ENCODE peak calls at places on chromosomes 11 and 22, in ten cellular contexts. N, M, T, Q, V, R, U, P, G and E are unnamed samples.

GRCh38 chr11:115458877-115459276 is 45.3 kb downstream of the CADM1 start:
- DNase-seq in T (no peak), V (no peak), Q (no peak), N (no peak), M (no peak), P (no peak), U (no peak), R (no peak), G (no peak), E (no peak)

GRCh38 chr11:2929511-2929879 is 275 bp upstream of the PHLDA2 start:
- DNase-seq in R (no peak), N (peak; percentile 89), T (peak; percentile 65), Q (peak; percentile 61), V (no peak), G (peak; percentile 84), P (peak; percentile 52), U (peak; percentile 88), M (no peak), E (no peak)

GRCh38 chr11:2750101-2750509 is 50.3 kb upstream of the KCNQ1OT1 start:
- DNase-seq in Q (no peak), N (peak; percentile 8), P (no peak), M (no peak), R (no peak), G (no peak), V (no peak), T (peak; percentile 39), U (peak; percentile 46), E (no peak)

GRCh38 chr11:46565248-46565835 is 28.5 kb downstream of the AMBRA1 start:
- DNase-seq in M (no peak), T (no peak), P (no peak), U (no peak), N (no peak), Q (no peak), G (no peak), R (no peak), V (no peak), E (no peak)

GRCh38 chr11:24383137-24383536 is 113.7 kb upstream of the LUZP2 start:
- DNase-seq in R (no peak), G (no peak), M (no peak), V (no peak), Q (no peak), N (no peak), U (no peak), T (no peak), P (no peak), E (no peak)

GRCh38 chr11:36091256-36091811 is 147.5 kb downstream of the LDLRAD3 start:
- DNase-seq in G (no peak), M (no peak), N (no peak), U (no peak), P (no peak), Q (no peak), V (peak; percentile 13), R (no peak), T (no peak), E (no peak)

GRCh38 chr11:36356201-36356600 is 60.1 kb downstream of the PRR5L start:
- DNase-seq in T (no peak), P (no peak), N (no peak), M (no peak), Q (no peak), R (no peak), U (no peak), V (no peak), G (no peak), E (no peak)

GRCh38 chr11:83639995-83640758 is 354.0 kb upstream of the CCDC90B start:
- DNase-seq in Q (no peak), P (no peak), G (no peak), R (no peak), T (no peak), M (no peak), U (no peak), V (no peak), N (no peak), E (no peak)

GRCh38 chr22:23237201-23237798 is 57.0 kb downstream of the BCR start:
- DNase-seq in R (peak; percentile 40), V (peak; percentile 41), Q (no peak), U (no peak), G (peak; percentile 44), N (no peak), T (peak; percentile 90), M (peak; percentile 82), P (no peak), E (no peak)

GRCh38 chr11:134244593-134244992 is 8.6 kb downstream of the THYN1 start:
- DNase-seq in N (no peak), R (no peak), M (no peak), P (no peak), T (no peak), G (no peak), V (no peak), Q (no peak), U (no peak), E (no peak)

GRCh38 chr11:121870202-121871045 is 245.6 kb downstream of the BLID start:
- DNase-seq in G (no peak), R (no peak), V (no peak), P (no peak), M (no peak), Q (no peak), U (no peak), T (no peak), N (no peak), E (no peak)

GRCh38 chr11:61793829-61794204 is 1.1 kb downstream of the FEN1 start:
- DNase-seq in V (no peak), R (no peak), U (peak; percentile 18), M (no peak), G (no peak), Q (no peak), T (peak; percentile 11), N (no peak), P (no peak), E (no peak)

DNA sequence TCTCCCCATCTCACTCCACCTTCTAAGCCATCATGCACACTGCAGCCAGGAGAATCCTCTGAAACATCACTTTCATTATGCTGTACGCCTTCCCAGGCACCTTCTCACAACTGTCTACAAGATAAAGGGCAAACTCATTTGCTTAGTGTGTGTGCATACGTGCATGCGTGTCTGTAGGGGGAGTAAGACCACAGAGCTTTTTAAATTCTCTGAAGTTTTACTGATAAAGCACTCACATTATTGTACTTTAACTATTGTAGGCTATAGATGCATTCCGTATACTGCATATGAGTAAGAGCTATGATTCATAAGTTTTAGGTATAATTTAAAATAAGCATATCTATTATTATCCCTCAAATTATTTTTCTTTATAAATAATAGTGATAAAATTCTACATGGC is 15.3 kb upstream of the ANKK1 start:
- DNase-seq in V (no peak), G (no peak), Q (no peak), M (no peak), P (no peak), U (no peak), N (no peak), T (no peak), R (no peak), E (no peak)
- TF ChIP-seq CTCF in V (peak; percentile 42), G (no peak), Q (no peak), M (no peak), P (no peak), U (no peak), N (no peak), T (no peak), R (no peak), E (no peak)

GRCh38 chr22:41092847-41093371 is 517 bp downstream of the EP300 start:
- DNase-seq in G (peak; percentile 41), V (no peak), R (peak; percentile 19), N (peak; percentile 47), M (no peak), T (peak; percentile 69), U (peak; percentile 74), P (no peak), Q (no peak), E (no peak)

GRCh38 chr22:41096391-41096790 is 4.0 kb downstream of the EP300 start:
- DNase-seq in G (no peak), M (no peak), Q (no peak), T (no peak), N (no peak), R (no peak), U (no peak), P (no peak), V (no peak), E (no peak)

GRCh38 chr22:41092023-41092817 is at the start of gene EP300:
- DNase-seq in M (peak; percentile 81), P (peak; percentile 40), G (peak; percentile 72), Q (peak; percentile 59), N (peak; percentile 89), V (no peak), R (peak; percentile 86), U (peak; percentile 94), T (peak; percentile 95), E (peak; percentile 89)

GRCh38 chr22:41091139-41092022 is 1.0 kb upstream of the EP300 start:
- DNase-seq in G (peak; percentile 99), P (peak; percentile 95), R (peak; percentile 99), M (peak; percentile 98), V (peak; percentile 98), T (peak; percentile 100), U (peak; percentile 100), Q (peak; percentile 93), N (peak; percentile 100), E (peak; percentile 100)

DNA sequence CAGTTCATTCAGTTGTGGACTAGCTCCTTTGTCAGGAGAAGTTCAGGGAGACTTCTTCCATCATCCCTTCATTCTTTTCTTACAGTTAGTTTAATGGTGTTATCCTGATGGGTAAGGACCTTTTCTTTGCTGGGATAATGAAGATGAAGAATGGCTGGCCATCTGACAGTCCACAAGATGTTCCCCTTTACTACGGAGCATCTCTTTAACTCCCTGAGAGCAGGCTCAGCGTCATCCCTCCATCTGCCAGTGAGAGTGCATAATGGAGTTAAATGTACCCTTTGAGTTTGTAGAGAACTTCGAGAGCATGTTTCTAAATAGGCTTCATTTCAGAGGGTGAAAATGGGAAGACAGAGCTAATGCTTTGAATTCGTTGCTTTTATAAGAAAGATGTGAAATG is 1.6 kb downstream of the EP300 start:
- DNase-seq in Q (no peak), R (no peak), N (no peak), M (no peak), G (no peak), P (no peak), U (no peak), T (no peak), V (no peak), E (no peak)
- H3K27ac ChIP-seq in Q (no peak overlapping the region), R (peak overlapping the region; percentile 100), N (no peak overlapping the region), M (peak overlapping the region; percentile 100), G (peak overlapping the region; percentile 100), P (no peak overlapping the region), U (peak overlapping the region; percentile 100), T (peak overlapping the region; percentile 100), V (no peak overlapping the region), E (no peak overlapping the region)

GRCh38 chr11:118527109-118527508 is at the start of gene TTC36:
- DNase-seq in R (no peak), V (no peak), P (no peak), T (no peak), Q (peak; percentile 42), N (peak; percentile 65), U (no peak), G (no peak), M (no peak), E (no peak)
- H3K4me3 ChIP-seq in R (no peak within 1 kb of the TSS), V (no peak within 1 kb of the TSS), P (no peak within 1 kb of the TSS), T (no peak within 1 kb of the TSS), Q (no peak within 1 kb of the TSS), N (peak within 1 kb of the TSS; percentile 27), U (no peak within 1 kb of the TSS), G (no peak within 1 kb of the TSS), M (no peak within 1 kb of the TSS), E (no peak within 1 kb of the TSS)

DNA sequence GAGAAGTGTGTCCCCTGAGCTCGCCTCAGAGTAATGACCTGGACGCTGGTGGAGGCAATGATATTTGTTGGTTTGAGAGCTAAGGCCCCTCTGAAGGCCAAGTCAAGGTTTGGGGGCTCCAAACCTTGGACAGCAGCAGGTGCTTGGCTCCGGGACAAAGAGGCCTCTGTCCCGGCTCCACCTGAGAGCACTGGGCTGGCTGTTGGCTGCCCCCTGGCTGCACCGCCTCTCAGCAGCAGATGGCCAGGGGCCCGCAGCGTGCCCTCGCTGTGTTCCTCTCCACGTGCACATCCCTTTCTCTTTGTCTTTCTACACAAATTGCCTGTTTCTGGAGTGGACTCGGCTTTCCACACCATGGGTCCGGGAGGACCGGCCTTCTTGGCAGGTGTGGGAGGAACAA is 301.3 kb downstream of the NTM start:
- DNase-seq in R (no peak), G (no peak), U (no peak), M (no peak), N (no peak), Q (no peak), V (no peak), P (no peak), T (no peak), E (no peak)
- TF ChIP-seq CTCF in R (no peak), G (no peak), U (no peak), M (no peak), N (no peak), Q (no peak), V (no peak), P (no peak), T (no peak), E (no peak)